ENCODE peak calls at places on chromosomes 11 and 22, in nine cellular contexts. X is CD8-positive, alpha-beta T cell; J is cardiac muscle cell; U is ascending aorta; Y is endothelial cell; W is lung; A is CD4-positive, alpha-beta T cell; B is cardiac fibroblast; T is AG04449. V is an unnamed sample.

GRCh38 chr11:18046116-18046777 is at the start of gene TPH1:
- DNase-seq in A (no peak), U (peak), X (no peak), Y (peak), T (no peak), B (peak), W (peak), J (peak), V (no peak)

GRCh38 chr11:88801484-88802123 is 264.2 kb downstream of the GRM5 start:
- DNase-seq in Y (no peak), W (no peak), J (no peak), A (no peak), T (no peak), U (no peak), X (no peak), B (no peak), V (no peak)

GRCh38 chr11:67302571-67303131 is 679 bp upstream of the SSH3 start:
- DNase-seq in A (no peak), Y (peak), J (peak), W (peak), X (peak), U (peak), B (peak), T (no peak), V (no peak)

GRCh38 chr11:85912414-85912813 is 57.2 kb downstream of the CCDC83 start:
- DNase-seq in A (no peak), B (no peak), U (no peak), Y (no peak), X (no peak), T (no peak), J (no peak), W (no peak), V (no peak)

GRCh38 chr11:118057424-118058145 is 19.3 kb upstream of the TMPRSS4 start:
- DNase-seq in B (no peak), X (no peak), W (no peak), A (no peak), J (no peak), T (no peak), U (peak), Y (no peak), V (no peak)

GRCh38 chr11:66333220-66333877 is 2.9 kb downstream of the RIN1 start:
- DNase-seq in B (no peak), J (no peak), T (no peak), Y (no peak), U (no peak), X (no peak), A (no peak), W (no peak), V (no peak)

GRCh38 chr11:72840780-72841179 is 26.6 kb downstream of the ATG16L2 start:
- DNase-seq in J (peak), Y (no peak), W (no peak), B (peak), T (peak), U (no peak), A (no peak), X (no peak), V (no peak)

GRCh38 chr11:58649623-58650022 is 27.2 kb downstream of the CNTF start:
- DNase-seq in W (no peak), J (no peak), A (no peak), T (no peak), Y (no peak), B (no peak), U (no peak), X (no peak), V (no peak)

GRCh38 chr11:6453152-6453551 is 12.4 kb upstream of the HPX start:
- DNase-seq in J (no peak), Y (no peak), W (no peak), U (no peak), T (no peak), X (no peak), B (no peak), A (no peak), V (no peak)

GRCh38 chr11:72751293-72752087 is 718 bp downstream of the ARAP1 start:
- DNase-seq in T (no peak), B (no peak), W (peak), Y (no peak), A (no peak), U (no peak), X (no peak), J (no peak), V (no peak)

GRCh38 chr11:114785820-114786219 is 107.5 kb downstream of the NXPE2 start:
- DNase-seq in B (no peak), J (no peak), X (no peak), Y (no peak), T (no peak), A (no peak), W (no peak), U (no peak), V (no peak)

GRCh38 chr11:114782650-114783310 is 104.5 kb downstream of the NXPE2 start:
- DNase-seq in W (no peak), J (no peak), A (no peak), Y (no peak), X (no peak), B (no peak), T (no peak), U (no peak), V (no peak)

GRCh38 chr11:114783805-114784204 is 105.5 kb downstream of the NXPE2 start:
- DNase-seq in X (no peak), A (no peak), J (no peak), B (no peak), Y (no peak), U (no peak), T (no peak), W (no peak), V (no peak)

GRCh38 chr11:114790910-114791309 is 112.6 kb downstream of the NXPE2 start:
- DNase-seq in J (no peak), U (no peak), W (no peak), B (no peak), Y (no peak), X (no peak), A (no peak), T (no peak), V (no peak)

DNA sequence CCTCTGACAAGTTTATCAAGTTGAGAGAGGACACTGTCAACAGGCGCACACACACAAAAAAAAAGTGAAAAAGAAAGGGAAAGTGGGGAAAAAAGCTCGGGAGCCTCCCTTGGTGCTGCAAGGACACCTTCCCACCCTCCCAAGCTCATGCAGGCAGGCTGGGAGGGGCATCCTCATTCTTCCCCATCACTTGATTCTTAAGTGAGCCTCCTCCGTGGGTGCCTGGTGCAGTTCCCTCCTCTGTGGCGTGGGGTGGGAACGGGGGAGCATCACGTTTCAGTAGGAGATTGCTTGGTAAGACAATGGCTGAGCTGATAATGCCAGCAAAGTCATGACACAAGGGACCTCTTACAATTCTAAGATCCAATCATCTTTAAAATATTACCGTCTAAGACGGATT is 108.8 kb downstream of the NXPE2 start:
- DNase-seq in W (no peak), X (no peak), Y (no peak), A (no peak), T (no peak), J (no peak), B (no peak), U (no peak), V (no peak)
- TF ChIP-seq CTCF in W (no peak), X (no peak), Y (no peak), A (no peak), T (no peak), J (no peak), B (no peak), U (no peak), V (no peak)

GRCh38 chr11:65132238-65132987 is 1.9 kb downstream of the SYVN1 start:
- DNase-seq in A (no peak), Y (no peak), X (no peak), T (no peak), J (no peak), U (peak), W (no peak), B (no peak), V (no peak)
- TF ChIP-seq CTCF in A (no peak), Y (no peak), X (no peak), T (no peak), J (no peak), U (no peak), W (no peak), B (no peak), V (no peak)

GRCh38 chr11:16784671-16785070 is 46.2 kb downstream of the C11orf58 start:
- DNase-seq in W (no peak), U (no peak), Y (no peak), X (no peak), A (no peak), B (no peak), T (no peak), J (peak), V (no peak)
- TF ChIP-seq CTCF in W (no peak), U (no peak), Y (no peak), X (no peak), A (no peak), B (no peak), T (no peak), J (no peak), V (no peak)

DNA sequence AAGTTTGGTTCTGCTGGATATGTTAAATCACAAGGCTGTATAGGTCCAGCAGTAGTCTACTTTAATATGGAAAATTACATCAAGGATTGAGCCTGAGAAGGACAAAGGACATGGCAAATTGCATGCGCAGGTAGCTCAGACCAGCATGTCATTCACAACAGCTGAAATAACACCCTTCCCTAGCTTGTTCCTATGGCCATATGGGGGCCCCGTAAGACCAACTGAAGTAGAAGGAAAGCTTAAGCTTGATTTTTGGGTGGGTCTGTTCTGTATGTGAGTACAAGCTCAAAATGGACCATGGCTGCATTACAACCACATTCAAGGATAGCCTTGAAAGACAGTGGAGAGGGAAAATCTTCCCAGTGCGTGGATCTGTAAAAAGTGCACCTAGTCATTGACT is 20.6 kb upstream of the PDE3B start:
- DNase-seq in B (no peak), Y (no peak), U (no peak), T (no peak), X (no peak), A (no peak), J (no peak), W (no peak), V (no peak)
- TF ChIP-seq CTCF in B (no peak), Y (no peak), U (no peak), T (no peak), X (no peak), A (no peak), J (no peak), W (no peak), V (no peak)

DNA sequence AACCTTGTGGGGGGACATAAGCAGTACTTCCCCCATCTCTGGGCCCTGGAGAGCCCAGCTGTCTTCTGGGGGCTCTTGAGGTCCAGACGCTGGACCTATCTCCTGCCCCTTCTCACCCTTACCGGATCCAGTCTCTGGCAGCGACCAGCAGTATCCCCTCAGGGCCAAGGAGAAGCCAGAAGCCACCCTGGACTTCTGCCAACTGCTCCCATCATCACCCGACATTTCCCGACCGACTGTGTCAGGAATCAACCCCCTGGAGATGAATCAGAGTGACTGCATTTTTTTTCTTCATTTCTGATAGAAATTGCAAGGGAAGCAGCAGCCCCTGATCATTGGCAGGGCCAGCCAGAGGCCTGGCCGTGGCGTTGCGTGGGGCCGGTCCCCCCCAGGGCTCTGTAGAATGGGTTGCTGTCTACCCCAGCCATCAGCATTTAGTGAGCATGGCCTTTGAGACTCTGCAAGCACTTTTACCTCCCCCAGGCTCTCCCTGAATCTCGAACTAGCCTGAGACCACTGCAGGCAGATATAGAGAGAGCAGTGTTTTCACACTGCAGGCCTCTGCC is 5.2 kb upstream of the LIF start:
- DNase-seq in X (no peak), W (no peak), U (no peak), A (no peak), J (peak), B (peak), T (no peak), Y (no peak), V (no peak)
- TF ChIP-seq CTCF in X (no peak), W (no peak), U (no peak), A (no peak), J (no peak), B (no peak), T (no peak), Y (no peak), V (no peak)

GRCh38 chr11:105456950-105457349 is 152.9 kb upstream of the GRIA4 start:
- DNase-seq in T (no peak), A (no peak), B (no peak), X (no peak), Y (no peak), U (no peak), W (no peak), J (no peak), V (no peak)
- TF ChIP-seq CTCF in T (no peak), A (no peak), B (peak), X (no peak), Y (no peak), U (no peak), W (no peak), J (no peak), V (no peak)